ENCODE peak calls at places on chromosomes 13 and 19, in four cellular contexts. M is H1, E is HEK293T, S is HepG2. O is an unnamed sample.

GRCh38 chr19:2756477-2756876 is 16.7 kb upstream of the SLC39A3 start:
- DNase-seq in S (no peak), M (no peak), E (no peak), O (no peak)

GRCh38 chr13:43516401-43516826 is 270.4 kb downstream of the ENOX1 start:
- DNase-seq in M (no peak), S (no peak), E (no peak), O (no peak)

GRCh38 chr13:60431108-60431700 is 34.2 kb downstream of the TDRD3 start:
- DNase-seq in M (no peak), S (peak), E (peak), O (peak)

GRCh38 chr13:30111810-30112209 is 195.5 kb downstream of the KATNAL1 start:
- DNase-seq in S (peak), M (no peak), E (peak), O (no peak)

GRCh38 chr19:41217741-41218140 is 1.3 kb upstream of the AXL start:
- DNase-seq in M (no peak), S (no peak), E (no peak), O (no peak)

GRCh38 chr13:48162182-48162581 is 67.3 kb upstream of the MED4 start:
- DNase-seq in E (no peak), M (no peak), S (no peak), O (no peak)

GRCh38 chr19:49637865-49638350 is 2.0 kb downstream of the RRAS start:
- DNase-seq in S (no peak), M (peak), E (no peak), O (no peak)

GRCh38 chr13:76619631-76620030 is 266.6 kb downstream of the KCTD12 start:
- DNase-seq in M (no peak), E (no peak), S (no peak), O (no peak)

GRCh38 chr13:34764246-34764645 is 177.8 kb upstream of the NBEA start:
- DNase-seq in E (no peak), M (no peak), S (no peak), O (no peak)

GRCh38 chr13:48977973-48978372 is 2.3 kb downstream of the FNDC3A start:
- DNase-seq in E (no peak), M (no peak), S (no peak), O (no peak)

GRCh38 chr13:113120300-113121182 is 2.1 kb upstream of the F10 start:
- DNase-seq in S (no peak), E (no peak), M (no peak), O (no peak)

GRCh38 chr19:43300206-43300605 is 30.9 kb upstream of the PSG9 start:
- DNase-seq in E (no peak), S (no peak), M (no peak), O (no peak)

GRCh38 chr19:37654118-37654517 is 1.1 kb downstream of the ZFP30 start:
- DNase-seq in E (no peak), M (no peak), S (no peak), O (no peak)

GRCh38 chr13:48000559-48001126 is 430 bp downstream of the SUCLA2 start:
- DNase-seq in S (no peak), M (no peak), E (peak), O (no peak)

GRCh38 chr19:14677464-14677863 is 2.8 kb upstream of the ADGRE3 start:
- DNase-seq in S (no peak), M (no peak), E (no peak), O (no peak)

GRCh38 chr13:50132937-50133276 is 117.7 kb downstream of the KCNRG start:
- DNase-seq in E (no peak), S (no peak), M (no peak), O (no peak)

GRCh38 chr19:3367572-3368440 is 1.4 kb downstream of the NFIC start:
- DNase-seq in M (no peak), S (no peak), E (no peak), O (no peak)

GRCh38 chr19:1773173-1773572 is 19.9 kb downstream of the ONECUT3 start:
- DNase-seq in M (no peak), E (no peak), S (no peak), O (no peak)

GRCh38 chr19:35049456-35049855 is 7.9 kb downstream of the HPN start:
- DNase-seq in S (no peak), M (no peak), E (no peak), O (no peak)

GRCh38 chr19:35046461-35046860 is 4.9 kb downstream of the HPN start:
- DNase-seq in S (no peak), M (no peak), E (no peak), O (no peak)

GRCh38 chr19:35045667-35046300 is 4.3 kb downstream of the HPN start:
- DNase-seq in E (peak), S (no peak), M (no peak), O (no peak)

GRCh38 chr19:35051796-35052195 is 10.3 kb downstream of the HPN start:
- DNase-seq in S (no peak), M (no peak), E (no peak), O (no peak)

DNA sequence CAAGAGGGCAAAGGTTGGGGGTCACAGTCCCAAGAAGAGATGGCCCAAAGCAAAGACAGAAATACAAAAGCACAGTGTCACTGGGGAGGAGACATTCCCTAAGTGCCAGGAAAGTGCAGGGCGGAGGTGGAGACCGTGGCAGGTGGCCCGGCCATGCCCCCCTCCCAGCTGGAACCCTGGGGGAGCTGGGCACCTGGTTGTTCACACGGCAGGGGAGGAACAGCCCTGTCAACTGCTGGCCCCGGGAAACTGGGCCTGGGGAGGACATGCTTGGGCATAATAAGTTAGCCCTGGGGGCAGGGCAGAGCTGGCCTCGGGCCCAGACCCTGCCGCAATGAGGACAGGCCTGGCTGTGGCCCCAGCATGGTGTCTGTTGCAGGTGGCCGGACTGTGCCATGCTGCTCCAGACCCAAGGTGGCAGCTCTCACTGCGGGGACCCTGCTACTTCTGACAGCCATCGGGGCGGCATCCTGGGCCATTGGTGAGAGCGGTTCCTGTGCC is 7.4 kb downstream of the HPN start:
- DNase-seq in E (no peak), M (no peak), S (no peak), O (no peak)
- TF ChIP-seq SUZ12 in E (no peak), M (no peak), S (no peak), O (no peak)

GRCh38 chr13:99311137-99311536 is 3.9 kb upstream of the GPR183 start:
- DNase-seq in S (no peak), E (no peak), M (no peak), O (no peak)
- TF ChIP-seq SUZ12 in S (no peak), E (no peak), M (no peak), O (no peak)

GRCh38 chr19:4584670-4585460 is 25.4 kb upstream of the SEMA6B start:
- DNase-seq in M (no peak), S (no peak), E (no peak), O (no peak)
- TF ChIP-seq SUZ12 in M (no peak), S (no peak), E (no peak), O (no peak)

GRCh38 chr13:45621950-45622349 is 6.4 kb upstream of the ERICH6B start:
- DNase-seq in M (peak), E (no peak), S (no peak), O (peak)
- TF ChIP-seq SUZ12 in M (no peak), E (no peak), S (no peak), O (no peak)

GRCh38 chr19:10439588-10439987 is 19.2 kb downstream of the PDE4A start:
- DNase-seq in S (no peak), M (no peak), E (no peak), O (no peak)
- TF ChIP-seq SUZ12 in S (no peak), M (no peak), E (no peak), O (no peak)

GRCh38 chr19:58088521-58089052 is 9.4 kb downstream of the ZSCAN18 start:
- DNase-seq in E (no peak), S (no peak), M (no peak), O (no peak)

GRCh38 chr19:58084596-58085347 is 13.3 kb downstream of the ZSCAN18 start:
- DNase-seq in E (no peak), M (no peak), S (no peak), O (no peak)

GRCh38 chr19:58085348-58085875 is 12.6 kb downstream of the ZSCAN18 start:
- DNase-seq in M (no peak), S (no peak), E (no peak), O (no peak)

GRCh38 chr19:58089846-58090245 is 8.2 kb downstream of the ZSCAN18 start:
- DNase-seq in M (no peak), E (no peak), S (no peak), O (no peak)

GRCh38 chr19:58086825-58087710 is 11.0 kb downstream of the ZSCAN18 start:
- DNase-seq in M (no peak), E (no peak), S (no peak), O (no peak)
- TF ChIP-seq SUZ12 in M (no peak), E (no peak), S (no peak), O (no peak)